ENCODE peak calls at places on chromosomes 1 and 21, in four cellular contexts. One of them, this sample, is unnamed.

GRCh38 chr1:186183970-186184628 is 191.0 kb downstream of the TPR start:
- DNase-seq in IMR-90: no peak
- DNase-seq in K562: no peak
- DNase-seq in GM12878: peak; percentile 19
- DNase-seq in this sample: no peak

GRCh38 chr1:161177112-161177935 is at the start of gene B4GALT3:
- DNase-seq in IMR-90: peak; percentile 65
- DNase-seq in K562: peak; percentile 98
- DNase-seq in GM12878: no peak
- DNase-seq in this sample: peak; percentile 85

GRCh38 chr1:184143449-184143848 is 91.9 kb downstream of the TSEN15 start:
- DNase-seq in IMR-90: peak; percentile 33
- DNase-seq in K562: no peak
- DNase-seq in GM12878: no peak
- DNase-seq in this sample: no peak

GRCh38 chr21:39612233-39613028 is at the start of gene B3GALT5:
- DNase-seq in IMR-90: no peak
- DNase-seq in K562: no peak
- DNase-seq in GM12878: no peak
- DNase-seq in this sample: no peak

GRCh38 chr1:222912730-222913129 is 97.9 kb downstream of the DISP1 start:
- DNase-seq in IMR-90: peak; percentile 65
- DNase-seq in K562: no peak
- DNase-seq in GM12878: no peak
- DNase-seq in this sample: no peak

GRCh38 chr21:14762309-14762708 is 216.2 kb upstream of the SAMSN1 start:
- DNase-seq in IMR-90: no peak
- DNase-seq in K562: no peak
- DNase-seq in GM12878: no peak
- DNase-seq in this sample: no peak

GRCh38 chr21:44603109-44603875 is 2.9 kb downstream of the KRTAP10-7 start:
- DNase-seq in IMR-90: no peak
- DNase-seq in K562: no peak
- DNase-seq in GM12878: no peak
- DNase-seq in this sample: no peak

GRCh38 chr1:228341450-228341813 is 65.2 kb downstream of the TRIM11 start:
- DNase-seq in IMR-90: no peak
- DNase-seq in K562: no peak
- DNase-seq in GM12878: no peak
- DNase-seq in this sample: no peak

GRCh38 chr1:5857508-5858090 is 134.6 kb downstream of the NPHP4 start:
- DNase-seq in IMR-90: no peak
- DNase-seq in K562: no peak
- DNase-seq in GM12878: no peak
- DNase-seq in this sample: no peak

GRCh38 chr1:67084765-67085318 is 30.9 kb upstream of the SLC35D1 start:
- DNase-seq in IMR-90: no peak
- DNase-seq in K562: no peak
- DNase-seq in GM12878: no peak
- DNase-seq in this sample: no peak

GRCh38 chr1:85200367-85200869 is 398 bp downstream of the SYDE2 start:
- DNase-seq in IMR-90: no peak
- DNase-seq in K562: no peak
- DNase-seq in GM12878: no peak
- DNase-seq in this sample: no peak

GRCh38 chr1:235881930-235882700 is 15.4 kb upstream of the LYST start:
- DNase-seq in IMR-90: no peak
- DNase-seq in K562: no peak
- DNase-seq in GM12878: no peak
- DNase-seq in this sample: no peak

GRCh38 chr1:46653405-46653853 is 14.7 kb downstream of the ATPAF1 start:
- DNase-seq in IMR-90: peak; percentile 69
- DNase-seq in K562: no peak
- DNase-seq in GM12878: no peak
- DNase-seq in this sample: no peak

GRCh38 chr1:188700116-188700515 is 1777.5 kb downstream of the BRINP3 start:
- DNase-seq in IMR-90: no peak
- DNase-seq in K562: no peak
- DNase-seq in GM12878: no peak
- DNase-seq in this sample: peak; percentile 80

GRCh38 chr1:91872560-91873081 is 13.3 kb downstream of the TGFBR3 start:
- DNase-seq in IMR-90: no peak
- DNase-seq in K562: no peak
- DNase-seq in GM12878: no peak
- DNase-seq in this sample: no peak

GRCh38 chr1:111290640-111291039 is at the start of gene CHIA:
- DNase-seq in IMR-90: no peak
- DNase-seq in K562: no peak
- DNase-seq in GM12878: no peak
- DNase-seq in this sample: no peak

GRCh38 chr1:30852026-30852425 is 56.5 kb downstream of the SDC3 start:
- DNase-seq in IMR-90: peak; percentile 67
- DNase-seq in K562: no peak
- DNase-seq in GM12878: no peak
- DNase-seq in this sample: peak; percentile 77

GRCh38 chr1:153355445-153356071 is 2.1 kb upstream of the S100A9 start:
- DNase-seq in IMR-90: peak; percentile 31
- DNase-seq in K562: peak; percentile 57
- DNase-seq in GM12878: no peak
- DNase-seq in this sample: peak; percentile 23

GRCh38 chr1:45275054-45275453 is 51.6 kb upstream of the HPDL start:
- DNase-seq in IMR-90: no peak
- DNase-seq in K562: no peak
- DNase-seq in GM12878: no peak
- DNase-seq in this sample: no peak

GRCh38 chr1:25658791-25659431 is 42.3 kb downstream of the MAN1C1 start:
- DNase-seq in IMR-90: no peak
- DNase-seq in K562: no peak
- DNase-seq in GM12878: no peak
- DNase-seq in this sample: no peak
- TF ChIP-seq FOS in IMR-90: no peak
- TF ChIP-seq FOS in K562: no peak
- TF ChIP-seq FOS in GM12878: no peak
- TF ChIP-seq FOS in this sample: no peak

GRCh38 chr1:44030606-44031050 is 634 bp downstream of the SLC6A9 start:
- DNase-seq in IMR-90: peak; percentile 34
- DNase-seq in K562: peak; percentile 71
- DNase-seq in GM12878: no peak
- DNase-seq in this sample: peak; percentile 43
- TF ChIP-seq POLR2A in IMR-90: no peak
- TF ChIP-seq POLR2A in K562: no peak
- TF ChIP-seq POLR2A in GM12878: no peak
- TF ChIP-seq POLR2A in this sample: no peak

GRCh38 chr1:100309863-100310262 is 42.4 kb upstream of the CDC14A start:
- DNase-seq in IMR-90: no peak
- DNase-seq in K562: no peak
- DNase-seq in GM12878: no peak
- DNase-seq in this sample: no peak

GRCh38 chr1:100306735-100307313 is 40.8 kb downstream of the RTCA start:
- DNase-seq in IMR-90: no peak
- DNase-seq in K562: no peak
- DNase-seq in GM12878: no peak
- DNase-seq in this sample: peak; percentile 39

GRCh38 chr1:100304921-100305320 is 38.9 kb downstream of the RTCA start:
- DNase-seq in IMR-90: no peak
- DNase-seq in K562: no peak
- DNase-seq in GM12878: no peak
- DNase-seq in this sample: no peak

GRCh38 chr1:100305954-100306353 is 39.9 kb downstream of the RTCA start:
- DNase-seq in IMR-90: no peak
- DNase-seq in K562: no peak
- DNase-seq in GM12878: no peak
- DNase-seq in this sample: no peak

DNA sequence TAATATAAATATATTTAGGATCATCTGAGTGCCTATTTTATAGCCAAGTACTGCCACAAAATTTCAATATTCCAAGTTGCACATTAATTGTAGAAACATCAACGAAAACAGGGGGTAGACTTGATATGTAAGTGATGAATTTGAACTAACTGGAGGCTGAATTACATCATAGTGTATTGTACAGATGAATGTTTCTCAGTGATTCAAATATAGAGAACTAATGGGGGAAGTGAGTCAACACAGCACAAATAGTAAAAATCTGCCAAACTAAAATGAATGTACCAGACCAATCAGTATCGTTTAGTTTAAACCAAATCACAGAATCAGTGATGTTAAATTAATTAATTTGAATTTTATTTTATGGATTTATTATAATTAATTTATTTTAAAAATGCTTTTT is 42.8 kb downstream of the RTCA start:
- DNase-seq in IMR-90: peak; percentile 70
- DNase-seq in K562: no peak
- DNase-seq in GM12878: no peak
- DNase-seq in this sample: peak; percentile 74
- TF ChIP-seq FOS in IMR-90: no peak
- TF ChIP-seq FOS in K562: no peak
- TF ChIP-seq FOS in GM12878: no peak
- TF ChIP-seq FOS in this sample: peak; percentile 58

DNA sequence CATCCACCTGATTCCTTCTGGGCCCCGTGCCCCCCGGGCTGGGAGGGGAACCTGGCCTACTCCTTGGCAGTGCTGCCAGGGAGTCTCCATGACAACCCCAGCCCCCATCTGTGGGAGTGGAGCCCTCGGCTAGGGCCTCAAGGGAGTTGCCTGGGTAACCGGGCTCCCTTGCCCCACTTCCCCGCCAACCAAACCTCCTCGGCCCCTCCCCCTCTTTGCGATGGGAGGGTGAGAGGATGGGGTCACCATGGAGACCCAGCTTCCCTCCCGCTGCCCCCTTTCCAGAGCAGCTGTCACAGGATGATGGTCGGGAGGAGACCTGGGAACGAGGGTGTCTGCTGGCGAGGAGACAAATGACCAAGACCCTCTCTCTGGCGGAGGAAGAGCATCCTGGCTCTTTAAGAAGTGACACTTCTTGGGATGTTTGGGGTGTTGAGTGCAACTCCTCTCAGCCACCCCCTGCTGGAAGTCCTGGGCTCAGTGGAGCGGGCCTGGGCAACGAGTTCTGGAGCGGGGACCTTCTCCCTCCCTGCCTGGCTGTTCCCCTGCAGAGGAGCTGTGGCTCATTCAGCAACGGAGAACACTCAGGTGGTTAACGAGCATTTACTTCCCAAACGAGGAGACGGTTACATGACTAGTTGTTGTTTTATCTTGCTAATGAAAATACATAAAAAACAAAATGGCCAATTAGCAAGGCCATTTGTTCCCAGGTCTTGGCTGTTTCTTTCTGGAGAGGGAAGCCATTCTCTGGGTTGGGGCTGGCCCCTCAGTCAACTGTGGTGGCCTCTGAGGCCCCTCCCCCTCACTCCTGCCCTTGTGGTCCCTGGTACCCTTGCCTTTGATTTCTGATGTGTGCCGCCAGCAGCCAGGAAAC is 82.8 kb downstream of the UBIAD1 start:
- DNase-seq in IMR-90: no peak
- DNase-seq in K562: no peak
- DNase-seq in GM12878: no peak
- DNase-seq in this sample: no peak
- TF ChIP-seq POLR2A in IMR-90: no peak
- TF ChIP-seq POLR2A in K562: no peak
- TF ChIP-seq POLR2A in GM12878: no peak
- TF ChIP-seq POLR2A in this sample: no peak

DNA sequence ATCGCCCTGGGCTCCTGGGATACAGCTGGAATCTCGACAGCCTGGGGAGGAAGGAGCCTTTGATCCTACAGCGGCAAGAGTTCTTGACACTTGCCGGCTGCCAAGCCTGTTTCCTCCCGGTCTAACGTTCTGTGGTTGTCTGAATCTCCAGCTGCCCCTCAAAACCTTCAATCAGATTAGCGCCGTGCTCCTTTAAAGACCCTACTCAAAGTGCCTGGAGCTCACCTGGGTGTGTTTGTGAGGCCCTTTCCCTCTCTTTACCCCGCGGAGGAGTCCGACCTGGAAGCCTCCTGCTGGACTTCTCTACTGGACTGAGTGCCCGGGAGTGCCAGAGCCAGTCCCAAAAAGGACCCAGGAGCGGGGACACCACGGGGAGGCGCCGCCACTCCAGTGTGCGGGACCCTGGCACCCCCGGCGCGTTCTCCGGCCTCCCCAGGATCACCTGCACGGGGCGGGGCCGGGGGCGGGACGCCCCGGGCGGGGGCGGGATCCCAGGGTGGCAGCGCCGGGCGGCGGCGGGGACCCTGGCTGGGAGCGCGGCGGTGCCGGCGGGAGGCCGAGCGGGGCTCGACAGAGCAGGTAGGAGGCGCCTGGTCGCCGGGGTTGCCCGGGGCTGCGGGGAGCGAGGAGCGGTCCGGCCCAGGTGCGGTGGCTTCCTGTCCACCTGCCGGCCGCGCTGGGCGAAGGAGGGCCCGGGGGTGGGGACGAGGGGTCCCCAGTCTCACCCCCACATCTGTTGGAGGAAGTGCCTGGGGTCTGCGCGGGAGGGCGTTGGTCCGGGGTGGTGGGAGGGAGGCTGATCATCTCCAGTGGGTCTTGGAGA is at the start of gene NCMAP:
- DNase-seq in IMR-90: no peak
- DNase-seq in K562: peak; percentile 69
- DNase-seq in GM12878: no peak
- DNase-seq in this sample: no peak
- TF ChIP-seq FOS in IMR-90: no peak
- TF ChIP-seq FOS in K562: no peak
- TF ChIP-seq FOS in GM12878: no peak
- TF ChIP-seq FOS in this sample: no peak

DNA sequence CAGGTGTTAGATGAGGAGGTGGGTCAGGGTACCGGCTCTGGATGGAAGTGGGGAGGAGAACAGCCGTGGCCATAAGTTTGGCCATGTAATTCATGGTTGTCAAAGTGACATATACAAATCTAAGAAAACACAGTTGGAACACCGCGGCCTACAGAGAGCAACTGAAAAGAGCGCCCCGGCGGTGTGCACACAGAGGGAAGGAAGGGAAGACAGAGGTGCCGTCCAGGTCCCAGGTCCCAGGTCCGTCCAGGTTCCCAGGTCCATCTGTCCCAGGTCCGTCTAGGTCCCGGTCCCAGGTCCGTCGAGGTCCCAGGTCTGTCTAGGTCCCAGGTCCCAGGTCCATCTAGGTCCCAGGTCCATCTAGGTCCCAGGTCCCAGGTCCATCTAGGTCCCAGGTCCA is 4.5 kb upstream of the MRPL20 start:
- DNase-seq in IMR-90: no peak
- DNase-seq in K562: no peak
- DNase-seq in GM12878: no peak
- DNase-seq in this sample: no peak
- TF ChIP-seq POLR2A in IMR-90: no peak
- TF ChIP-seq POLR2A in K562: no peak
- TF ChIP-seq POLR2A in GM12878: peak; percentile 31
- TF ChIP-seq POLR2A in this sample: no peak